ENCODE peak calls at places on chromosome 22, in six cellular contexts. G is astrocyte of the spinal cord, W is fibroblast of lung, J is pancreas, Q is cardiac fibroblast, S is progenitor cell of endocrine pancreas. Z is an unnamed sample.

GRCh38 chr22:41469218-41469851 is 418 bp downstream of the ACO2 start:
- DNase-seq in W (no peak), Q (no peak), S (no peak), G (no peak), J (no peak), Z (no peak)

GRCh38 chr22:33537059-33537458 is 383.2 kb downstream of the LARGE1 start:
- DNase-seq in S (no peak), G (no peak), Q (no peak), J (no peak), W (no peak), Z (no peak)

GRCh38 chr22:22235564-22235963 is 9.0 kb upstream of the VPREB1 start:
- DNase-seq in G (no peak), S (no peak), W (no peak), J (peak; percentile 44), Q (peak; percentile 59), Z (no peak)

GRCh38 chr22:17199131-17199731 is 20.0 kb downstream of the ADA2 start:
- DNase-seq in W (peak; percentile 71), Q (peak; percentile 49), G (peak; percentile 49), S (peak; percentile 21), J (no peak), Z (no peak)

GRCh38 chr22:27627444-27627833 is 174.1 kb downstream of the MN1 start:
- DNase-seq in J (no peak), Q (no peak), G (no peak), W (no peak), S (no peak), Z (no peak)

GRCh38 chr22:23715811-23716355 is 25.1 kb downstream of the RGL4 start:
- DNase-seq in J (no peak), S (no peak), Q (no peak), G (no peak), W (peak; percentile 3), Z (no peak)

GRCh38 chr22:41825376-41825775 is 7.5 kb upstream of the SREBF2 start:
- DNase-seq in G (no peak), Q (peak; percentile 36), J (no peak), W (peak; percentile 61), S (no peak), Z (peak; percentile 7)

GRCh38 chr22:45549739-45550138 is 47.1 kb downstream of the FBLN1 start:
- DNase-seq in Q (peak; percentile 19), J (no peak), G (no peak), S (no peak), W (no peak), Z (no peak)

GRCh38 chr22:43996170-43996980 is 27.7 kb upstream of the PARVB start:
- DNase-seq in J (no peak), Q (no peak), W (no peak), G (no peak), S (no peak), Z (no peak)

GRCh38 chr22:41401781-41402648 is 20.3 kb downstream of the TEF start:
- DNase-seq in W (peak; percentile 35), G (peak; percentile 49), Q (peak; percentile 38), S (no peak), J (peak; percentile 90), Z (peak; percentile 6)

GRCh38 chr22:47328550-47329243 is 566.2 kb downstream of the TBC1D22A start:
- DNase-seq in S (no peak), Q (peak; percentile 70), G (peak; percentile 97), J (no peak), W (peak; percentile 96), Z (peak; percentile 89)

GRCh38 chr22:49238181-49239141 is 589.2 kb downstream of the BRD1 start:
- DNase-seq in J (no peak), G (no peak), Q (no peak), S (no peak), W (no peak), Z (no peak)

GRCh38 chr22:19992481-19992911 is 24.1 kb downstream of the ARVCF start:
- DNase-seq in J (no peak), Q (no peak), S (no peak), G (no peak), W (no peak), Z (no peak)

GRCh38 chr22:49132009-49132408 is 695.7 kb downstream of the BRD1 start:
- DNase-seq in J (no peak), G (no peak), S (no peak), Q (no peak), W (no peak), Z (no peak)

GRCh38 chr22:43733138-43733537 is 79.0 kb downstream of the EFCAB6 start:
- DNase-seq in J (no peak), S (no peak), W (no peak), Q (no peak), G (no peak), Z (no peak)

GRCh38 chr22:17205432-17205831 is 13.8 kb downstream of the ADA2 start:
- DNase-seq in Q (no peak), J (no peak), G (no peak), S (no peak), W (no peak), Z (no peak)

GRCh38 chr22:17824452-17824851 is 50.2 kb upstream of the BID start:
- DNase-seq in Q (no peak), W (no peak), G (no peak), J (no peak), S (no peak), Z (no peak)

GRCh38 chr22:36874731-36875130 is 13.9 kb downstream of the NCF4 start:
- DNase-seq in G (no peak), W (no peak), S (no peak), Q (no peak), J (no peak), Z (no peak)

GRCh38 chr22:36874309-36874696 is 13.5 kb downstream of the NCF4 start:
- DNase-seq in J (no peak), W (no peak), G (no peak), Q (no peak), S (no peak), Z (no peak)

GRCh38 chr22:36872084-36872483 is 11.3 kb downstream of the NCF4 start:
- DNase-seq in Q (no peak), S (no peak), G (no peak), J (no peak), W (no peak), Z (no peak)

GRCh38 chr22:36872866-36873498 is 12.2 kb downstream of the NCF4 start:
- DNase-seq in G (no peak), J (no peak), S (no peak), W (no peak), Q (no peak), Z (no peak)

GRCh38 chr22:36873614-36874308 is 13.0 kb downstream of the NCF4 start:
- DNase-seq in Q (peak; percentile 73), S (no peak), G (peak; percentile 20), J (peak; percentile 50), W (peak; percentile 49), Z (peak; percentile 33)
- TF ChIP-seq CTCF in Q (peak; percentile 64), S (peak; percentile 46), G (peak; percentile 52), J (peak; percentile 27), W (peak; percentile 55), Z (peak; percentile 71)

GRCh38 chr22:29313126-29314071 is 2.1 kb downstream of the RASL10A start:
- DNase-seq in S (no peak), Q (peak; percentile 42), G (peak; percentile 37), W (no peak), J (no peak), Z (no peak)
- TF ChIP-seq CTCF in S (peak; percentile 56), Q (peak; percentile 55), G (peak; percentile 72), W (peak; percentile 42), J (peak; percentile 40), Z (peak; percentile 69)

GRCh38 chr22:24805790-24806662 is at the start of gene SGSM1:
- DNase-seq in G (peak; percentile 27), Q (peak; percentile 50), S (peak; percentile 80), W (peak; percentile 39), J (peak; percentile 86), Z (peak; percentile 37)
- TF ChIP-seq CTCF in G (no peak), Q (no peak), S (no peak), W (no peak), J (no peak), Z (no peak)

GRCh38 chr22:38223289-38223960 is 21.6 kb downstream of the MAFF start:
- DNase-seq in S (no peak), Q (no peak), J (no peak), W (no peak), G (no peak), Z (no peak)
- TF ChIP-seq CTCF in S (no peak), Q (no peak), J (no peak), W (no peak), G (no peak), Z (no peak)

DNA sequence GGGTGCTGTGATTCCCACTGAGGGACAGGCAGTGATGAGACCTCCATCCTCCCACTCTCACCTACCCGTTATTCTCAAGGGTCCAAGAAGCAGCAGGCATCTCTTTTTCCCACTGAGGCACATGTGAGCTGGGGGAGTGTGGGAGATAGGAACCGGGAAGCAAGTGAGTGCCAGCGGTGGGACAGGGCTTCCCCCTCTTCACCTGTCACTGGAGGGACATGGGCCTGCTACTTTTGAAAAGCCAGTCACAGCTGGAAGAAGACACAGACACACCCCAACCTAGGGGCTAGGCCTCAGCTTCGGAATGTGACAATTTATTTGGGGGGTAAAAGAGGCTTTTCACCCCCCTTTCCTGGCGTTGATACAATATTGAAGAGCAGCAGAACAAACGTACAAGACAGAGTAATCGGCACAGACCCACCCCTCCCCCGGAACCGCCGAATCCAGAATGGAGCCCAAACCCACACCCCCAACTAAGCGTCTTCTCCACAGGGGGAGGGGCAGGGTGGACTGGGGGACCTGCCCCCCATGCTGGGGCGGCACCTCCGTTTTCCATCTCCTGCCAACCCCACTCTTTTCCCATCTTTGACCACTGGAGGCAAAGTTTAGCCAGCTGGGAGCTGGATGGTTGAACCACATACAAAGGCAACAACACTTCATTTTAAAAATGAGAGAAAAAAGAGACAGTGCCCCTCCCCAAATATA is 10.7 kb downstream of the CBX6 start:
- DNase-seq in Q (no peak), J (no peak), W (no peak), G (no peak), S (no peak), Z (no peak)
- TF ChIP-seq CTCF in Q (peak; percentile 44), J (no peak), W (peak; percentile 30), G (no peak), S (peak; percentile 28), Z (peak; percentile 55)

GRCh38 chr22:31199187-31199586 is 12.9 kb upstream of the LIMK2 start:
- DNase-seq in S (no peak), G (no peak), Q (no peak), W (no peak), J (no peak), Z (no peak)
- TF ChIP-seq CTCF in S (no peak), G (peak; percentile 10), Q (no peak), W (no peak), J (no peak), Z (peak; percentile 28)

Z was measured in brain microvascular endothelial cell.